ENCODE peak calls at places on chromosomes 13 and 19, in five cellular contexts. One of them, this sample, is unnamed.

GRCh38 chr19:9936151-9937000 is at the start of gene OLFM2:
- DNase-seq in H1: no peak
- DNase-seq in IMR-90: no peak
- DNase-seq in PC-3: no peak
- DNase-seq in neural progenitor cell: peak
- DNase-seq in this sample: no peak

GRCh38 chr19:1875646-1876493 is 9.4 kb downstream of the ABHD17A start:
- DNase-seq in H1: no peak
- DNase-seq in IMR-90: peak
- DNase-seq in PC-3: peak
- DNase-seq in neural progenitor cell: peak
- DNase-seq in this sample: peak

GRCh38 chr13:49456156-49456555 is 12.1 kb downstream of the SETDB2 start:
- DNase-seq in H1: no peak
- DNase-seq in IMR-90: peak
- DNase-seq in PC-3: no peak
- DNase-seq in neural progenitor cell: no peak
- DNase-seq in this sample: no peak

GRCh38 chr19:8307400-8307964 is 676 bp downstream of the CD320 start:
- DNase-seq in H1: no peak
- DNase-seq in IMR-90: no peak
- DNase-seq in PC-3: peak
- DNase-seq in neural progenitor cell: peak
- DNase-seq in this sample: no peak

GRCh38 chr13:43985437-43986051 is 105.8 kb downstream of the LACC1 start:
- DNase-seq in H1: no peak
- DNase-seq in IMR-90: no peak
- DNase-seq in PC-3: no peak
- DNase-seq in neural progenitor cell: no peak
- DNase-seq in this sample: no peak

GRCh38 chr13:113404723-113405471 is 41.0 kb upstream of the GRTP1 start:
- DNase-seq in H1: no peak
- DNase-seq in IMR-90: no peak
- DNase-seq in PC-3: no peak
- DNase-seq in neural progenitor cell: no peak
- DNase-seq in this sample: no peak

GRCh38 chr19:48498922-48499321 is 12.7 kb downstream of the LMTK3 start:
- DNase-seq in H1: no peak
- DNase-seq in IMR-90: no peak
- DNase-seq in PC-3: no peak
- DNase-seq in neural progenitor cell: no peak
- DNase-seq in this sample: no peak

GRCh38 chr13:110575322-110576069 is 14.0 kb upstream of the RAB20 start:
- DNase-seq in H1: no peak
- DNase-seq in IMR-90: peak
- DNase-seq in PC-3: no peak
- DNase-seq in neural progenitor cell: peak
- DNase-seq in this sample: peak

GRCh38 chr13:80297094-80297493 is 43.8 kb downstream of the SPRY2 start:
- DNase-seq in H1: peak
- DNase-seq in IMR-90: no peak
- DNase-seq in PC-3: no peak
- DNase-seq in neural progenitor cell: no peak
- DNase-seq in this sample: peak

GRCh38 chr19:40726279-40726678 is 9.4 kb downstream of the ITPKC start:
- DNase-seq in H1: no peak
- DNase-seq in IMR-90: no peak
- DNase-seq in PC-3: peak
- DNase-seq in neural progenitor cell: no peak
- DNase-seq in this sample: no peak

GRCh38 chr13:88183440-88183839 is 512.3 kb downstream of the SLITRK5 start:
- DNase-seq in H1: no peak
- DNase-seq in IMR-90: no peak
- DNase-seq in PC-3: no peak
- DNase-seq in neural progenitor cell: no peak
- DNase-seq in this sample: no peak

GRCh38 chr19:38977445-38978314 is 2.1 kb upstream of the FBXO17 start:
- DNase-seq in H1: no peak
- DNase-seq in IMR-90: peak
- DNase-seq in PC-3: no peak
- DNase-seq in neural progenitor cell: no peak
- DNase-seq in this sample: no peak

GRCh38 chr13:95948646-95949045 is 104.6 kb downstream of the UGGT2 start:
- DNase-seq in H1: no peak
- DNase-seq in IMR-90: peak
- DNase-seq in PC-3: peak
- DNase-seq in neural progenitor cell: no peak
- DNase-seq in this sample: no peak

GRCh38 chr19:5037936-5038335 is 69.0 kb downstream of the KDM4B start:
- DNase-seq in H1: no peak
- DNase-seq in IMR-90: no peak
- DNase-seq in PC-3: no peak
- DNase-seq in neural progenitor cell: no peak
- DNase-seq in this sample: no peak

GRCh38 chr19:51566489-51567100 is 4.5 kb upstream of the ZNF175 start:
- DNase-seq in H1: no peak
- DNase-seq in IMR-90: no peak
- DNase-seq in PC-3: peak
- DNase-seq in neural progenitor cell: no peak
- DNase-seq in this sample: no peak

GRCh38 chr19:48169585-48169973 is 565 bp downstream of the LIG1 start:
- DNase-seq in H1: peak
- DNase-seq in IMR-90: peak
- DNase-seq in PC-3: peak
- DNase-seq in neural progenitor cell: peak
- DNase-seq in this sample: peak

GRCh38 chr19:45854167-45854778 is 8.7 kb downstream of the SYMPK start:
- DNase-seq in H1: no peak
- DNase-seq in IMR-90: no peak
- DNase-seq in PC-3: no peak
- DNase-seq in neural progenitor cell: no peak
- DNase-seq in this sample: no peak
- H3K9ac ChIP-seq in H1: no peak
- H3K9ac ChIP-seq in IMR-90: no peak
- H3K9ac ChIP-seq in PC-3: no peak
- H3K9ac ChIP-seq in neural progenitor cell: no peak
- H3K9ac ChIP-seq in this sample: no peak

GRCh38 chr19:16957151-16957662 is 68.4 kb downstream of the F2RL3 start:
- DNase-seq in H1: no peak
- DNase-seq in IMR-90: no peak
- DNase-seq in PC-3: peak
- DNase-seq in neural progenitor cell: no peak
- DNase-seq in this sample: no peak
- H3K9ac ChIP-seq in H1: no peak
- H3K9ac ChIP-seq in IMR-90: no peak
- H3K9ac ChIP-seq in PC-3: no peak
- H3K9ac ChIP-seq in neural progenitor cell: no peak
- H3K9ac ChIP-seq in this sample: no peak

DNA sequence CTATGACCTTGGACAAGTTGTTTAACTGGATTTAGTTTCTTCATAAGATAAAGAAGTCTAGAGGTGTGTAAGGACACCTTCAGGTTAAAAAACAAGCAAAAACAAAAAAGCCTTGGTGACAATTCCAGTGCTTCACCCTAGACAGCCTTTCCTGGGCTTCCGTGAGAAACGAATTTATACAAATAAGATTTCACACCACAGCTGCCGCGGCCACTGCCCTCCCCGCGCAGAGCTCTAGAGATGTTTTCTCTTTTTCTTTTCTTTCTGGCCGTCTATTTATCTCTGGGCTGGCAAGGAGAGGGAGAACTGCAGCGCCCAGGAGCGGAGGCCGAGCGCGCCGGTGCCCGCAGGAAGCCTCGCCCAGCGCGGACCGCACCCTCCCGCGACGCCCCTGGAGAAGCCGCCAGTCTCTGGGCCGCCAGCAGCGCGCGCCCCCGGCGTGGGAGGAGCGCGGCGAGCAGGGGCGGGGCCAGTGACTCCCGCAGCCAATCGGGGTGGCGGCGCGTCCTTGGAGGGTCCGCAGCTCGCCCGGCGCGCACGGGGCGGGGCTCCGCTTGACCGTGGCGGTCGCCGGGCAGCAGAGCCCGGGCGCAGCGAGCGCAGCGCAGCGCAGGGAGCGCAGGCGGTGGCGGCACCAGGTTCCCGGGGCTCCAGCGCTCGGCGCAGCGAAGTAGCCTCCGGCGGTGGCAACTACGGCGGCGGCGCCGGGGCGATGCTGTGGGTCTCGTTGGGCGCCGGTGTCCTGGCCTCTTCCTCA is 107.0 kb downstream of the RXFP2 start:
- DNase-seq in H1: peak
- DNase-seq in IMR-90: peak
- DNase-seq in PC-3: peak
- DNase-seq in neural progenitor cell: peak
- DNase-seq in this sample: peak
- H3K9ac ChIP-seq in H1: no peak
- H3K9ac ChIP-seq in IMR-90: no peak
- H3K9ac ChIP-seq in PC-3: no peak
- H3K9ac ChIP-seq in neural progenitor cell: no peak
- H3K9ac ChIP-seq in this sample: peak

GRCh38 chr13:75788494-75788991 is 152.4 kb downstream of the LMO7 start:
- DNase-seq in H1: no peak
- DNase-seq in IMR-90: peak
- DNase-seq in PC-3: peak
- DNase-seq in neural progenitor cell: no peak
- DNase-seq in this sample: no peak
- H3K9ac ChIP-seq in H1: no peak
- H3K9ac ChIP-seq in IMR-90: no peak
- H3K9ac ChIP-seq in PC-3: no peak
- H3K9ac ChIP-seq in neural progenitor cell: no peak
- H3K9ac ChIP-seq in this sample: no peak

GRCh38 chr19:484494-484893 is 11.8 kb upstream of the MADCAM1 start:
- DNase-seq in H1: no peak
- DNase-seq in IMR-90: no peak
- DNase-seq in PC-3: no peak
- DNase-seq in neural progenitor cell: no peak
- DNase-seq in this sample: no peak
- H3K9ac ChIP-seq in H1: no peak
- H3K9ac ChIP-seq in IMR-90: no peak
- H3K9ac ChIP-seq in PC-3: no peak
- H3K9ac ChIP-seq in neural progenitor cell: no peak
- H3K9ac ChIP-seq in this sample: no peak

GRCh38 chr13:39282400-39282972 is 244.2 kb downstream of the NHLRC3 start:
- DNase-seq in H1: no peak
- DNase-seq in IMR-90: no peak
- DNase-seq in PC-3: no peak
- DNase-seq in neural progenitor cell: no peak
- DNase-seq in this sample: no peak

GRCh38 chr13:39284801-39285388 is 246.6 kb downstream of the NHLRC3 start:
- DNase-seq in H1: no peak
- DNase-seq in IMR-90: peak
- DNase-seq in PC-3: no peak
- DNase-seq in neural progenitor cell: peak
- DNase-seq in this sample: no peak

GRCh38 chr13:39279077-39279476 is 240.8 kb downstream of the NHLRC3 start:
- DNase-seq in H1: no peak
- DNase-seq in IMR-90: no peak
- DNase-seq in PC-3: no peak
- DNase-seq in neural progenitor cell: no peak
- DNase-seq in this sample: no peak

GRCh38 chr13:39283062-39283461 is 244.8 kb downstream of the NHLRC3 start:
- DNase-seq in H1: no peak
- DNase-seq in IMR-90: no peak
- DNase-seq in PC-3: no peak
- DNase-seq in neural progenitor cell: no peak
- DNase-seq in this sample: no peak

DNA sequence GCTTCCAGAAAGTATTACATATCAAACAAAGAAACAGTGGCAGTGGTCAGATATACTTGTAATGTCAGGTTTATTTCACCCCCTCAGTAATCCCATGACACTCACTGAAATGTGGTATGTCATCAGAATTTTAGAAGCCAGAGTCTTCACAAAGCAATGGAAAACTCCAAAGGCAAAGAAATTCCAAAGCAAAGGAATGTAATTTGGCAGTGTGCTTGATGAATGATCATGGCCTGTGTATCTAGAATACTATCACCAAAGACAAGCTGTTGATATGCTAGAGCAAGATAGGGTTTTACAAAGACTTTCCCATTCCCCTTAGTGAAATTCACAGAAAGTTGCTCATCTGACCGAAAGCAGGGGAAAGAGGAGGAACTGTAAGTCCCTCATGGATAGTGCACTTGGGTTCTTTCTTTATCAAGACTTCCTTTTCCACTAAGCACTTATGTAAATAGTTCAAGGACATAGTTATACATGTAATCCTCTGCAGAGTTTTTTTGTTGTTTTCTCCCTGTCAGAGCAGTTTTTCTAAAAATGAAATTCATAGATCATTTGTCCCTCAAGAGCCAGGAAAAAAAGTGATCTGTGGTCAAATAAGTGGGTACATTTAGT is 243.4 kb downstream of the NHLRC3 start:
- DNase-seq in H1: no peak
- DNase-seq in IMR-90: no peak
- DNase-seq in PC-3: no peak
- DNase-seq in neural progenitor cell: no peak
- DNase-seq in this sample: no peak
- H3K9ac ChIP-seq in H1: no peak
- H3K9ac ChIP-seq in IMR-90: no peak
- H3K9ac ChIP-seq in PC-3: no peak
- H3K9ac ChIP-seq in neural progenitor cell: no peak
- H3K9ac ChIP-seq in this sample: no peak

GRCh38 chr13:98541211-98541610 is 35.7 kb downstream of the STK24 start:
- DNase-seq in H1: no peak
- DNase-seq in IMR-90: no peak
- DNase-seq in PC-3: no peak
- DNase-seq in neural progenitor cell: no peak
- DNase-seq in this sample: no peak
- H3K9ac ChIP-seq in H1: no peak
- H3K9ac ChIP-seq in IMR-90: no peak
- H3K9ac ChIP-seq in PC-3: no peak
- H3K9ac ChIP-seq in neural progenitor cell: no peak
- H3K9ac ChIP-seq in this sample: no peak